ENCODE peak calls at places on chromosomes 2 and 18, in seven cellular contexts. W, O, J, P, K, N and Z are unnamed samples.

GRCh38 chr18:32040936-32041335 is 22.3 kb downstream of the RNF125 start:
- DNase-seq in J (no peak), N (no peak), O (no peak), K (no peak), W (no peak), P (no peak), Z (no peak)

GRCh38 chr18:23540867-23541266 is 37.6 kb downstream of the RMC1 start:
- DNase-seq in O (peak; percentile 90), N (no peak), P (peak; percentile 18), K (no peak), J (peak; percentile 39), W (peak; percentile 47), Z (no peak)

GRCh38 chr2:117980783-117981676 is 32.8 kb downstream of the CCDC93 start:
- DNase-seq in W (peak; percentile 94), K (peak; percentile 77), O (peak; percentile 94), J (peak; percentile 32), N (peak; percentile 52), P (no peak), Z (no peak)

GRCh38 chr2:231810905-231811304 is 24.7 kb downstream of the COPS7B start:
- DNase-seq in O (peak; percentile 71), J (no peak), N (peak; percentile 48), P (no peak), W (peak; percentile 91), K (no peak), Z (no peak)

GRCh38 chr2:170878505-170878904 is 50.5 kb upstream of the GORASP2 start:
- DNase-seq in K (no peak), O (no peak), J (no peak), W (no peak), N (no peak), P (no peak), Z (no peak)

GRCh38 chr2:73259704-73260337 is 24.5 kb downstream of the FBXO41 start:
- DNase-seq in N (no peak), J (no peak), W (no peak), K (no peak), P (no peak), O (no peak), Z (no peak)

GRCh38 chr2:39099820-39100728 is 20.8 kb downstream of the SOS1 start:
- DNase-seq in K (no peak), J (no peak), W (peak; percentile 13), P (no peak), O (peak; percentile 57), N (peak; percentile 11), Z (no peak)

GRCh38 chr2:236971131-236971850 is 114.4 kb upstream of the COPS8 start:
- DNase-seq in N (no peak), P (no peak), J (no peak), K (no peak), W (no peak), O (no peak), Z (no peak)

GRCh38 chr2:239727182-239727775 is 297.9 kb downstream of the NDUFA10 start:
- DNase-seq in N (no peak), W (no peak), O (no peak), J (no peak), P (no peak), K (no peak), Z (no peak)

GRCh38 chr2:221571108-221571390 is 1.1 kb downstream of the EPHA4 start:
- DNase-seq in J (no peak), O (peak; percentile 12), N (peak; percentile 19), P (no peak), W (no peak), K (no peak), Z (no peak)

GRCh38 chr18:61900504-61901281 is 7.9 kb upstream of the RNF152 start:
- DNase-seq in O (no peak), J (no peak), N (no peak), W (no peak), P (no peak), K (no peak), Z (peak; percentile 53)

GRCh38 chr2:16506366-16506765 is 159.3 kb downstream of the CYRIA start:
- DNase-seq in O (no peak), J (no peak), P (no peak), W (no peak), K (no peak), N (no peak), Z (no peak)

GRCh38 chr2:120606280-120606679 is 129.4 kb upstream of the GLI2 start:
- DNase-seq in W (no peak), O (no peak), P (no peak), J (no peak), K (no peak), N (no peak), Z (no peak)

GRCh38 chr18:43192408-43192807 is 76.9 kb upstream of the RIT2 start:
- DNase-seq in P (no peak), O (peak; percentile 26), K (no peak), J (no peak), N (no peak), W (no peak), Z (no peak)

GRCh38 chr18:8121942-8122480 is 487.2 kb upstream of the RAB12 start:
- DNase-seq in J (no peak), P (no peak), N (peak; percentile 27), O (peak; percentile 89), K (no peak), W (peak; percentile 73), Z (no peak)

GRCh38 chr18:51330148-51330547 is 132.7 kb upstream of the MEX3C start:
- DNase-seq in W (no peak), N (no peak), O (peak; percentile 49), K (no peak), P (no peak), J (peak; percentile 52), Z (no peak)